ENCODE peak calls at places on chromosome 12, in seven cellular contexts. I, V, A, S, Y, B and Q are unnamed samples.

GRCh38 chr12:131793623-131794022 is 34.6 kb upstream of the MMP17 start:
- DNase-seq in S (no peak), V (no peak), A (no peak), Y (no peak), B (no peak), I (no peak), Q (no peak)

GRCh38 chr12:5171701-5172100 is 128.0 kb downstream of the KCNA5 start:
- DNase-seq in I (peak), Y (peak), A (peak), V (peak), B (peak), S (peak), Q (no peak)

GRCh38 chr12:49225551-49226166 is 36.8 kb upstream of the TUBA1A start:
- DNase-seq in V (peak), Y (no peak), B (no peak), S (peak), A (peak), I (peak), Q (no peak)

GRCh38 chr12:122029620-122030426 is 8.1 kb downstream of the BCL7A start:
- DNase-seq in V (peak), B (no peak), I (no peak), A (no peak), Y (no peak), S (peak), Q (no peak)

GRCh38 chr12:52052471-52053186 is 1.4 kb downstream of the NR4A1 start:
- DNase-seq in I (peak), S (no peak), B (no peak), A (peak), V (no peak), Y (no peak), Q (no peak)

GRCh38 chr12:95784286-95784685 is 6.3 kb downstream of the NTN4 start:
- DNase-seq in B (no peak), A (no peak), V (no peak), Y (no peak), I (no peak), S (no peak), Q (no peak)

GRCh38 chr12:48189331-48190125 is 6.1 kb downstream of the CCDC184 start:
- DNase-seq in A (peak), I (peak), V (peak), Y (peak), S (peak), B (peak), Q (no peak)

GRCh38 chr12:109864916-109865315 is 15.4 kb downstream of the GLTP start:
- DNase-seq in Y (no peak), I (no peak), B (no peak), V (no peak), A (no peak), S (no peak), Q (no peak)

GRCh38 chr12:27537855-27538675 is 14.1 kb downstream of the PPFIBP1 start:
- DNase-seq in S (no peak), B (no peak), A (no peak), Y (no peak), I (no peak), V (no peak), Q (no peak)

GRCh38 chr12:53803194-53803593 is 51.4 kb upstream of the CISTR start:
- DNase-seq in B (no peak), Y (no peak), V (no peak), S (no peak), I (no peak), A (no peak), Q (no peak)

GRCh38 chr12:53805801-53806200 is 54.0 kb upstream of the CISTR start:
- DNase-seq in A (no peak), Y (no peak), V (no peak), I (no peak), S (no peak), B (no peak), Q (no peak)

GRCh38 chr12:53804429-53804828 is 52.6 kb upstream of the CISTR start:
- DNase-seq in Y (no peak), I (no peak), S (peak), B (no peak), A (no peak), V (no peak), Q (no peak)

GRCh38 chr12:53805067-53805466 is 53.3 kb upstream of the CISTR start:
- DNase-seq in A (peak), S (no peak), I (no peak), Y (no peak), B (no peak), V (no peak), Q (no peak)

DNA sequence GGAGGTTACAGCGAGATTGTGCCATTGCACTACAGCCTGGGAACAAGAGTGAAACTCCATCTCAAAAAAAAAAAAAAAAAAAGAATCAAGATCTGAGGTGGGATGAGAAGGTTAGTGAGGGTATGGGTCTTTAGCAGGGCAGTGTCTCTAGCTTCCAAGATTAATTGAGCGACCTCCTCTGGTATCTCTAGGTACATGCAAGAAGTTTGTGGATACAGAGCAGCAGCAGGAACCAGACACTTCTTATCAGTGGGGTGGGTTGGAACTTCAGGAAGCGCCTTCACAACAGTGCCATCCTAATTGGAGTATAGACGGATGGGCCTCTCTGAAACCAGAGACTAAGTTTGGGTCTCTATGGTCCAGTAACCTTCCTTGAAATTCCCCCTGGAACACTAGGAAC is 51.9 kb upstream of the CISTR start:
- DNase-seq in S (no peak), V (peak), Y (no peak), I (no peak), A (no peak), B (no peak), Q (no peak)
- TF ChIP-seq CTCF in S (no peak), V (no peak), Y (no peak), I (no peak), A (no peak), B (no peak), Q (no peak)

DNA sequence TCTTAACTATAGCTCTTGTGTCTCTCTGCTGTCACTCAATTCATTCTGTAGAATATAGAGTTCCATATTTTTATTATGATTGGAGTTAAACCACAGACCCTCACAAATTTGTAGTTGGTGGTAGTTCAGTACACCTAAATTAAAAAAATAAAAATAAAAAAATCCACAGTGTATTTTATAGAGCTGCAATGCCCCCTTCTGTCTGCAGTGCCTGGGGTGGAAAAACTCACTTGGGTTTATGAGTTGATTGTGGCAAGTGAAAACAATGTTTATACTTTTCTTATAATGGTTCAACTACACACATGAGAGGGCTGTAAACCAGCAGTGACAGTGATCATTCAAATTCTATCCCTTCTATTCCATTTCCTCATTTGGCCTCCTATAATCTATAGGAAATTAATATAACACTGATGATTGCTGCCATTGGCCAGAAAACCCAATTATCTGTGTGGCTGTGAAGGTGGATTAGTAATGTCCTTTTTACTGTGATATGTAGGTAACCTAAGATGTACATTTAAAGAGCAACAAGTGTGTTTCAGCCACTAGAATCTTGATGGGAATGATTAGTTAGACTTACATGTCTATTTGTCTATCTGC is 166.9 kb upstream of the LRIG3 start:
- DNase-seq in S (no peak), V (no peak), B (no peak), A (peak), I (no peak), Y (no peak), Q (no peak)
- TF ChIP-seq CTCF in S (no peak), V (no peak), B (no peak), A (peak), I (peak), Y (peak), Q (peak)

GRCh38 chr12:8018666-8019581 is 13.6 kb upstream of the FOXJ2 start:
- DNase-seq in Y (peak), V (peak), A (no peak), B (peak), S (no peak), I (peak), Q (no peak)
- TF ChIP-seq CTCF in Y (no peak), V (peak), A (no peak), B (no peak), S (no peak), I (peak), Q (no peak)

GRCh38 chr12:64666054-64666914 is 56.0 kb downstream of the RASSF3 start:
- DNase-seq in Y (no peak), B (no peak), A (peak), I (no peak), V (no peak), S (no peak), Q (no peak)
- TF ChIP-seq CTCF in Y (no peak), B (no peak), A (no peak), I (no peak), V (no peak), S (no peak), Q (no peak)

DNA sequence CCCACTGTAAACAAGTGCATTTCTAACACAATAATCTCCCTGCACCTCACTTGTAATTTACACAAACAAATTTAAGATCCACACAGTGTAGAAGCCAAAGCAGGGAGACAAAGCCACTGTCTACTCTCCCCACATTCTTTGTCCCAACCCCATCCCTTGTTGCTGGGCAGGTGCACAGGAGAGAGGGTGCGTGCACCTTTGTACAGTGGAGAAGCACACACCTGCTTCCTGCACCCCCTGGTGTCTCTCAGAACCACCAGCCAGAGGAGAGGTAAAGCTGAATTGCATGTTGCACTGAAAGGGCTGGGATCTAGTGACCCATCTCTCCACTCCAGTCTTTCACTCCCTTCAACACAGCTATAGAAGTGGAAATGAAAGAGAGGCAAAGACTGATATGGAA is 51.4 kb upstream of the IFNG-AS1 start:
- DNase-seq in A (no peak), I (no peak), V (no peak), B (no peak), S (no peak), Y (no peak), Q (no peak)
- TF ChIP-seq CTCF in A (no peak), I (no peak), V (no peak), B (no peak), S (no peak), Y (no peak), Q (no peak)

DNA sequence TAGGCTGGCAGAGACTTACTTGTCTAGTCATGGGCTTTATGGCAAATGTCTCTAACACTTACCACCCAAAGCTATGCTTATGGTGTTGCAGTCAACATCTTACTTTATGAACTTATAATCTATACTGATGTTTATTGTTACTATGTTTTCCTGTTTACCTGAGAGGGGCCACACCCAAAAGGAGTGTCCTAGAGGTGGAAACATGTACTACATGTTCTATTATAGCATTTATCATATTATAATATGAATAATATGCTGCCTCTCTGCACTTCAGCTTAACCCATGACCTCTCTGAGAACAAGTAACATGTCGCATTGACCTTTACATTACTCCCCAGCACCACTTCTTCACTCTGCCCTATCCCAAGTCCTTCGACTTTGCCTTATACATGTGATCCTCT is 501.8 kb downstream of the ETNK1 start:
- DNase-seq in S (no peak), A (no peak), V (no peak), B (no peak), I (no peak), Y (no peak), Q (no peak)
- TF ChIP-seq CTCF in S (no peak), A (no peak), V (no peak), B (no peak), I (peak), Y (no peak), Q (no peak)